ENCODE peak calls at places on chromosomes 6 and 20, in four cellular contexts. E, P, M and C are unnamed samples.

GRCh38 chr6:44701637-44702101 is 314.2 kb downstream of the CDC5L start:
- DNase-seq in E (no peak), M (peak; percentile 31), P (no peak), C (no peak)

GRCh38 chr20:19934792-19935491 is 82.2 kb upstream of the NAA20 start:
- DNase-seq in E (no peak), M (no peak), P (no peak), C (no peak)

GRCh38 chr6:169701953-169702639 is at the start of the genes C6orf120 and WDR27:
- DNase-seq in E (peak; percentile 86), M (peak; percentile 99), P (peak; percentile 99), C (peak; percentile 93)

GRCh38 chr6:84448331-84448730 is 220.9 kb upstream of the CEP162 start:
- DNase-seq in E (no peak), M (no peak), P (no peak), C (no peak)

GRCh38 chr6:114740547-114740946 is 397.7 kb upstream of the HS3ST5 start:
- DNase-seq in P (no peak), M (no peak), E (no peak), C (no peak)

GRCh38 chr20:35171753-35172433 is at the start of gene PROCR:
- DNase-seq in P (no peak), E (peak; percentile 97), M (peak; percentile 98), C (peak; percentile 97)

GRCh38 chr6:89840538-89840937 is 10.9 kb downstream of the CASP8AP2 start:
- DNase-seq in P (no peak), E (no peak), M (peak; percentile 19), C (peak; percentile 61)

GRCh38 chr6:135088818-135089809 is 34.5 kb upstream of the HBS1L start:
- DNase-seq in P (no peak), M (peak; percentile 82), E (peak; percentile 41), C (peak; percentile 2)

GRCh38 chr20:50192364-50193168 is 1.9 kb downstream of the CEBPB start:
- DNase-seq in E (peak; percentile 87), P (peak; percentile 78), M (peak; percentile 98), C (peak; percentile 72)

GRCh38 chr6:168219167-168219566 is 100.4 kb downstream of the DACT2 start:
- DNase-seq in P (no peak), E (no peak), M (no peak), C (no peak)

GRCh38 chr6:97292671-97293070 is 9.7 kb upstream of the MMS22L start:
- DNase-seq in P (no peak), M (peak; percentile 85), E (peak; percentile 26), C (no peak)

GRCh38 chr20:13953227-13953626 is 37.2 kb downstream of the SEL1L2 start:
- DNase-seq in E (peak; percentile 17), M (no peak), P (no peak), C (no peak)

GRCh38 chr6:149963212-149963461 is 606 bp upstream of the ULBP1 start:
- DNase-seq in P (no peak), M (peak; percentile 81), E (peak; percentile 45), C (peak; percentile 76)

GRCh38 chr20:51456511-51457280 is 85.8 kb downstream of the NFATC2 start:
- DNase-seq in P (no peak), E (peak; percentile 93), M (peak; percentile 98), C (peak; percentile 99)

GRCh38 chr6:90074161-90074560 is 179.9 kb downstream of the GJA10 start:
- DNase-seq in P (no peak), M (peak; percentile 4), E (no peak), C (no peak)

GRCh38 chr6:80517525-80517924 is 411.1 kb downstream of the BCKDHB start:
- DNase-seq in P (no peak), M (no peak), E (no peak), C (no peak)

GRCh38 chr6:10837692-10837996 is 695 bp downstream of the MAK start:
- DNase-seq in M (peak; percentile 20), E (no peak), P (no peak), C (no peak)

GRCh38 chr6:108650781-108651180 is 90.1 kb downstream of the FOXO3 start:
- DNase-seq in E (no peak), P (no peak), M (peak; percentile 74), C (no peak)

GRCh38 chr6:63764318-63764916 is 128.8 kb downstream of the PHF3 start:
- DNase-seq in M (peak; percentile 65), P (no peak), E (peak; percentile 16), C (peak; percentile 23)

GRCh38 chr6:24971067-24971466 is 35.3 kb upstream of the RIPOR2 start:
- DNase-seq in P (no peak), E (no peak), M (no peak), C (no peak)

GRCh38 chr6:163328411-163328810 is 86.1 kb upstream of the QKI start:
- DNase-seq in P (no peak), E (no peak), M (no peak), C (no peak)

GRCh38 chr6:109816452-109817374 is 125.6 kb downstream of the FIG4 start:
- DNase-seq in M (no peak), P (no peak), E (no peak), C (no peak)

GRCh38 chr6:34176261-34177031 is 30.6 kb upstream of the GRM4 start:
- DNase-seq in P (no peak), M (no peak), E (no peak), C (no peak)

GRCh38 chr20:24984963-24985640 is 7.4 kb downstream of the APMAP start:
- DNase-seq in M (no peak), E (no peak), P (no peak), C (no peak)

GRCh38 chr6:31532644-31533454 is 4.1 kb downstream of the MCCD1 start:
- DNase-seq in E (no peak), M (no peak), P (no peak), C (no peak)

GRCh38 chr6:12313992-12314589 is 23.9 kb downstream of the EDN1 start:
- DNase-seq in P (no peak), E (no peak), M (peak; percentile 64), C (peak; percentile 77)

GRCh38 chr6:165858571-165858970 is 195.5 kb upstream of the PDE10A start:
- DNase-seq in M (no peak), E (peak; percentile 14), P (no peak), C (no peak)

GRCh38 chr20:38315290-38315966 is 11.5 kb downstream of the BPI start:
- DNase-seq in E (no peak), M (peak; percentile 57), P (no peak), C (no peak)

GRCh38 chr20:14062786-14063185 is 67.5 kb downstream of the MACROD2 start:
- DNase-seq in M (no peak), E (peak; percentile 45), P (no peak), C (no peak)

GRCh38 chr6:98525860-98526259 is 308.5 kb upstream of the POU3F2 start:
- DNase-seq in M (no peak), P (no peak), E (no peak), C (no peak)

GRCh38 chr20:37385659-37386504 is 39.9 kb downstream of the SRC start:
- DNase-seq in M (no peak), P (no peak), E (no peak), C (no peak)

GRCh38 chr6:119484598-119484997 is 135.0 kb upstream of the MAN1A1 start:
- DNase-seq in M (peak; percentile 81), P (no peak), E (peak; percentile 11), C (no peak)

GRCh38 chr20:53921443-53921973 is 148.9 kb downstream of the BCAS1 start:
- DNase-seq in E (no peak), M (no peak), P (no peak), C (no peak)

GRCh38 chr20:49712918-49713778 is 530 bp downstream of the B4GALT5 start:
- DNase-seq in E (no peak), M (peak; percentile 63), P (peak; percentile 41), C (peak; percentile 61)